ENCODE peak calls at places on chromosomes 4 and X, in seven cellular contexts. Z is NCI-H1092; F is fibroblast of the aortic adventitia; N is activated naive CD4-positive, alpha-beta T cell treated with anti-CD3 and anti-CD28 coated beads for 36 hours; H is stimulated activated CD8-positive, alpha-beta memory T cell treated with anti-CD3 and anti-CD28 coated beads, Interleukin-7, amount 100 ng/mL, for 24 hours; U is A549; E is fibroblast of the conjunctiva. T is an unnamed sample.

GRCh38 chrX:19824603-19825002 is 62.8 kb downstream of the SH3KBP1 start:
- DNase-seq in E (no peak), H (no peak), Z (no peak), U (no peak), N (peak), F (no peak), T (peak)

GRCh38 chr4:94595880-94596483 is 144.2 kb downstream of the PDLIM5 start:
- DNase-seq in U (peak), H (no peak), E (peak), N (no peak), Z (no peak), F (peak), T (peak)

GRCh38 chrX:9293051-9293496 is 171.8 kb upstream of the TBL1X start:
- DNase-seq in U (no peak), H (no peak), E (no peak), F (no peak), N (no peak), Z (no peak), T (no peak)

GRCh38 chr4:97507587-97508245 is 635.6 kb downstream of the STPG2 start:
- DNase-seq in H (no peak), N (no peak), E (no peak), Z (no peak), U (no peak), F (peak), T (peak)

GRCh38 chr4:27844359-27844758 is 983.7 kb downstream of the STIM2 start:
- DNase-seq in U (no peak), E (peak), H (no peak), F (peak), N (no peak), Z (no peak), T (no peak)

GRCh38 chrX:13607356-13607995 is 38.1 kb downstream of the EGFL6 start:
- DNase-seq in Z (no peak), N (no peak), E (no peak), F (no peak), H (no peak), U (no peak), T (no peak)

GRCh38 chr4:98728433-98728832 is 70.0 kb upstream of the TSPAN5 start:
- DNase-seq in F (peak), E (no peak), N (peak), Z (no peak), U (no peak), H (no peak), T (peak)

GRCh38 chr4:184439856-184440592 is 34.3 kb downstream of the IRF2 start:
- DNase-seq in H (no peak), N (no peak), E (no peak), Z (no peak), F (no peak), U (no peak), T (peak)

GRCh38 chr4:16225996-16226815 is at the start of gene TAPT1:
- DNase-seq in H (peak), F (peak), E (peak), U (peak), N (peak), Z (peak), T (no peak)

GRCh38 chr4:156829194-156829593 is 142.4 kb downstream of the PDGFC start:
- DNase-seq in E (peak), N (no peak), Z (no peak), U (no peak), F (peak), H (no peak), T (peak)

GRCh38 chr4:74108457-74109115 is 9.6 kb upstream of the CXCL2 start:
- DNase-seq in H (no peak), F (no peak), U (no peak), E (no peak), N (no peak), Z (no peak), T (no peak)

GRCh38 chr4:38119663-38120374 is 159.6 kb downstream of the PTTG2 start:
- DNase-seq in E (peak), U (no peak), N (no peak), Z (no peak), H (no peak), F (peak), T (peak)

GRCh38 chrX:18252644-18253359 is 32.1 kb upstream of the BEND2 start:
- DNase-seq in Z (no peak), E (peak), H (no peak), F (peak), N (no peak), U (no peak), T (no peak)

GRCh38 chr4:105620640-105621323 is 68.4 kb downstream of the ARHGEF38 start:
- DNase-seq in F (peak), Z (no peak), E (no peak), H (no peak), N (no peak), U (peak), T (peak)

GRCh38 chr4:113086172-113086695 is 36.8 kb downstream of the ANK2 start:
- DNase-seq in H (no peak), N (no peak), E (no peak), U (no peak), F (no peak), Z (no peak), T (no peak)

GRCh38 chrX:40502688-40503087 is 78.1 kb upstream of the ATP6AP2 start:
- DNase-seq in E (no peak), Z (no peak), N (no peak), U (no peak), H (no peak), F (no peak), T (no peak)

GRCh38 chrX:68710870-68711576 is 63.6 kb downstream of the STARD8 start:
- DNase-seq in H (no peak), U (peak), F (peak), N (peak), Z (no peak), E (no peak), T (peak)

GRCh38 chr4:95593992-95594391 is 45.2 kb upstream of the UNC5C start:
- DNase-seq in F (no peak), Z (no peak), U (no peak), N (no peak), H (no peak), E (no peak), T (no peak)

GRCh38 chr4:52037730-52038108 is 380 bp downstream of the SGCB start:
- DNase-seq in N (peak), F (peak), H (no peak), U (peak), Z (peak), E (no peak), T (peak)

GRCh38 chr4:96056346-96056934 is 216.5 kb downstream of the PDHA2 start:
- DNase-seq in U (no peak), Z (no peak), N (no peak), H (no peak), F (no peak), E (no peak), T (no peak)

GRCh38 chr4:187167126-187167525 is 443.5 kb upstream of the FAT1 start:
- DNase-seq in H (no peak), E (no peak), Z (no peak), U (no peak), N (no peak), F (no peak), T (no peak)

GRCh38 chrX:150903110-150903508 is 4.6 kb upstream of the CD99L2 start:
- DNase-seq in U (no peak), N (no peak), F (no peak), Z (no peak), H (no peak), E (no peak), T (no peak)

GRCh38 chr4:110344165-110344564 is 131.8 kb upstream of the ENPEP start:
- DNase-seq in N (no peak), F (peak), H (no peak), U (peak), E (peak), Z (no peak), T (no peak)

GRCh38 chr4:74446896-74447295 is 2.0 kb downstream of the AREG start:
- DNase-seq in F (no peak), E (no peak), H (no peak), Z (no peak), U (no peak), N (no peak), T (no peak)

GRCh38 chrX:139126493-139126892 is 404.0 kb upstream of the F9 start:
- DNase-seq in Z (peak), H (no peak), N (peak), E (no peak), U (no peak), F (no peak), T (no peak)

GRCh38 chr4:9898596-9899345 is 117.3 kb downstream of the DRD5 start:
- DNase-seq in N (peak), F (peak), E (no peak), Z (no peak), U (peak), H (no peak), T (no peak)

T was measured in astrocyte.